ENCODE peak calls at places on chromosome 2, in ten cellular contexts. O is ovary; Q is activated effector memory CD4-positive, alpha-beta T cell treated with Interleukin-2 at 50 U/mL for 16 hours; U is RPMI8226; F is stimulated activated CD4-positive, alpha-beta T cell treated with anti-CD3 and anti-CD28 coated beads, Interleukin-4, amount 100 ng/mL, for 48 hours; J is cardiac fibroblast; I is left cardiac atrium; A is SK-N-DZ; W is heart right ventricle; M is AG08396. N is an unnamed sample.

GRCh38 chr2:222805591-222806304 is 55.1 kb upstream of the ACSL3 start:
- DNase-seq in A (no peak), U (no peak), F (no peak), J (peak), O (no peak), Q (no peak), M (no peak), W (peak), I (no peak), N (peak)

GRCh38 chr2:219435701-219436100 is 1.1 kb downstream of the SPEG start:
- DNase-seq in O (peak), M (no peak), Q (no peak), A (no peak), W (no peak), I (no peak), J (no peak), F (no peak), U (no peak), N (no peak)

GRCh38 chr2:197786010-197786877 is 1.1 kb upstream of the BOLL start:
- DNase-seq in A (no peak), M (peak), Q (peak), I (no peak), W (peak), J (no peak), O (no peak), F (peak), U (peak), N (no peak)

GRCh38 chr2:135999899-136000298 is 14.5 kb upstream of the DARS1 start:
- DNase-seq in J (no peak), W (no peak), U (no peak), Q (no peak), O (no peak), F (no peak), I (no peak), M (no peak), A (no peak), N (no peak)

GRCh38 chr2:180761224-180761623 is 219.2 kb upstream of the UBE2E3 start:
- DNase-seq in I (no peak), O (no peak), W (no peak), A (no peak), Q (no peak), U (no peak), J (peak), M (no peak), F (no peak), N (peak)

GRCh38 chr2:200618590-200619021 is 32.8 kb downstream of the AOX1 start:
- DNase-seq in O (no peak), F (no peak), I (no peak), Q (no peak), J (peak), W (no peak), M (peak), U (no peak), A (peak), N (peak)

GRCh38 chr2:46184794-46185583 is 112.2 kb upstream of the EPAS1 start:
- DNase-seq in U (no peak), Q (no peak), O (no peak), W (no peak), M (no peak), J (no peak), F (no peak), I (no peak), A (no peak), N (no peak)

GRCh38 chr2:172230301-172230700 is 127.6 kb upstream of the DLX2 start:
- DNase-seq in F (no peak), W (no peak), U (no peak), A (no peak), M (no peak), J (no peak), I (no peak), Q (no peak), O (no peak), N (no peak)

GRCh38 chr2:144331652-144332355 is 188.1 kb downstream of the ZEB2 start:
- DNase-seq in F (peak), O (no peak), J (peak), Q (no peak), A (peak), I (peak), U (no peak), M (no peak), W (peak), N (no peak)

GRCh38 chr2:190572251-190572650 is 37.7 kb upstream of the NEMP2 start:
- DNase-seq in W (no peak), M (no peak), U (no peak), F (no peak), A (no peak), I (no peak), O (no peak), J (no peak), Q (no peak), N (no peak)

GRCh38 chr2:215363039-215363438 is 51.2 kb downstream of the ATIC start:
- DNase-seq in J (peak), M (no peak), F (no peak), Q (no peak), I (no peak), W (no peak), A (no peak), U (no peak), O (no peak), N (no peak)

GRCh38 chr2:75465317-75465998 is 95.3 kb downstream of the EVA1A start:
- DNase-seq in I (no peak), U (no peak), F (no peak), Q (no peak), M (peak), W (no peak), A (no peak), O (no peak), J (peak), N (peak)

GRCh38 chr2:72972744-72973535 is 55.6 kb downstream of the EMX1 start:
- DNase-seq in U (no peak), I (no peak), W (no peak), F (no peak), J (no peak), Q (no peak), A (no peak), O (no peak), M (no peak), N (no peak)

GRCh38 chr2:111975819-111976218 is 77.4 kb downstream of the MERTK start:
- DNase-seq in O (no peak), W (no peak), F (no peak), J (no peak), Q (no peak), A (no peak), M (no peak), U (no peak), I (no peak), N (no peak)

GRCh38 chr2:15765211-15765610 is 173.5 kb downstream of the DDX1 start:
- DNase-seq in O (no peak), U (no peak), Q (no peak), F (no peak), A (peak), W (no peak), M (no peak), I (no peak), J (no peak), N (no peak)

N was measured in SW480.